ENCODE peak calls at places on chromosomes 3 and 15, in four cellular contexts. M is H9, A is mesenchymal stem cell, G is trophoblast cell. Q is an unnamed sample.

GRCh38 chr3:48077835-48078234 is 61.6 kb upstream of the MAP4 start:
- DNase-seq in M (no peak), A (peak), G (no peak), Q (no peak)

GRCh38 chr3:168155207-168155785 is 59.6 kb upstream of the GOLIM4 start:
- DNase-seq in M (no peak), A (no peak), G (no peak), Q (no peak)

GRCh38 chr15:42046597-42046996 is 25.8 kb upstream of the PLA2G4E start:
- DNase-seq in M (no peak), A (no peak), G (no peak), Q (no peak)

GRCh38 chr3:39255503-39256325 is 24.1 kb downstream of the CX3CR1 start:
- DNase-seq in M (no peak), A (no peak), G (no peak), Q (no peak)

GRCh38 chr15:99921086-99921485 is 187.8 kb upstream of the LYSMD4 start:
- DNase-seq in M (no peak), A (no peak), G (no peak), Q (no peak)

GRCh38 chr15:96276438-96277210 is 53.9 kb upstream of the NR2F2 start:
- DNase-seq in M (no peak), A (no peak), G (no peak), Q (no peak)

GRCh38 chr3:140521751-140522445 is 156.0 kb upstream of the TRIM42 start:
- DNase-seq in M (peak), A (no peak), G (peak), Q (no peak)

GRCh38 chr15:31217566-31218270 is 108.9 kb upstream of the KLF13 start:
- DNase-seq in M (no peak), A (no peak), G (no peak), Q (no peak)

GRCh38 chr3:69326821-69327433 is 59.0 kb downstream of the FRMD4B start:
- DNase-seq in M (no peak), A (no peak), G (no peak), Q (no peak)

GRCh38 chr15:40847225-40847961 is 3.5 kb downstream of the SPINT1 start:
- DNase-seq in M (peak), A (peak), G (no peak), Q (no peak)

GRCh38 chr3:173653781-173654180 is 256.2 kb downstream of the NLGN1 start:
- DNase-seq in M (no peak), A (no peak), G (no peak), Q (no peak)

GRCh38 chr3:106611841-106612240 is 743.0 kb upstream of the CBLB start:
- DNase-seq in M (no peak), A (peak), G (no peak), Q (no peak)

GRCh38 chr3:111666041-111666735 is 71.0 kb upstream of the ZBED2 start:
- DNase-seq in M (no peak), A (no peak), G (peak), Q (no peak)

GRCh38 chr3:123036352-123037014 is 8.9 kb upstream of the SEMA5B start:
- DNase-seq in M (no peak), A (peak), G (no peak), Q (no peak)

GRCh38 chr15:79025201-79025600 is 65.4 kb downstream of the RASGRF1 start:
- DNase-seq in M (no peak), A (no peak), G (no peak), Q (no peak)

GRCh38 chr15:73568881-73569280 is 64.3 kb downstream of the NPTN start:
- DNase-seq in M (no peak), A (no peak), G (no peak), Q (no peak)

GRCh38 chr3:140509534-140509933 is 168.3 kb upstream of the TRIM42 start:
- DNase-seq in M (peak), A (no peak), G (no peak), Q (no peak)

GRCh38 chr3:163983948-163984347 is 1094.3 kb downstream of the SI start:
- DNase-seq in M (no peak), A (no peak), G (no peak), Q (no peak)

GRCh38 chr3:28680050-28680449 is 331.4 kb upstream of the AZI2 start:
- DNase-seq in M (no peak), A (no peak), G (no peak), Q (no peak)

GRCh38 chr3:165624761-165625160 is 212.5 kb downstream of the BCHE start:
- DNase-seq in M (no peak), A (peak), G (no peak), Q (no peak)

GRCh38 chr3:48848816-48849515 is 1.3 kb upstream of the PRKAR2A start:
- DNase-seq in M (no peak), A (no peak), G (no peak), Q (no peak)

GRCh38 chr3:174335324-174335723 is 523.8 kb upstream of the NAALADL2 start:
- DNase-seq in M (no peak), A (no peak), G (no peak), Q (no peak)

GRCh38 chr3:169387751-169388696 is 275.5 kb downstream of the MECOM start:
- DNase-seq in M (peak), A (no peak), G (no peak), Q (no peak)

GRCh38 chr3:109943181-109943580 is 605.8 kb upstream of the DPPA4 start:
- DNase-seq in M (no peak), A (no peak), G (no peak), Q (no peak)

GRCh38 chr15:67097893-67098740 is 32.7 kb downstream of the SMAD3 start:
- DNase-seq in M (no peak), A (peak), G (no peak), Q (no peak)

GRCh38 chr3:58560771-58561311 is 16.4 kb downstream of the FAM107A start:
- DNase-seq in M (peak), A (peak), G (peak), Q (peak)

GRCh38 chr3:58564456-58565160 is 12.6 kb downstream of the FAM107A start:
- DNase-seq in M (peak), A (peak), G (no peak), Q (no peak)

GRCh38 chr3:58563386-58564035 is 13.7 kb downstream of the FAM107A start:
- DNase-seq in M (peak), A (no peak), G (no peak), Q (no peak)

GRCh38 chr3:58564054-58564453 is 13.1 kb downstream of the FAM107A start:
- DNase-seq in M (no peak), A (no peak), G (no peak), Q (no peak)

DNA sequence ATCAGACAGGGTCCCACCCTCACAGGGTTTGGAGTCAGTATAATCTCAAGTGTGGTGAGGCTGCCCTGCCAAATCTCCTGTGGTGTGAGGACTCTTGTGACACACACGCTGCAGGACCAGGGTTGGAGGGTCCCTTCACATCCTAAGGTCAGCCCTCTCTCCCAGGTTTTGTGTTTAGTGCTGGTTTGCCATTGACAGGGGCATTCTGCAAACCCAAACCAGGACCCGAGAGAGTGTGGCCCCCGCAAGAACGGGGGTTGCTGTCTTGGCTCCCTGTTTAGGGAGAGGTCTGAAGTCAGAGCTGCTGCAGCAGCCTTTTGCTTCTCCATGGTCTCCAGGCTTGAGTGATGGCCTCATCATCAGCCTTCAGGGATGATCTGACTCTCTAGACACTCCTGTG is 14.7 kb downstream of the FAM107A start:
- DNase-seq in M (peak), A (no peak), G (no peak), Q (no peak)
- H2BK12ac ChIP-seq in M (peak), A (no peak), G (no peak), Q (no peak)

GRCh38 chr3:27533718-27534578 is 49.8 kb upstream of the SLC4A7 start:
- DNase-seq in M (peak), A (peak), G (peak), Q (no peak)

GRCh38 chr3:27532931-27533607 is 48.9 kb upstream of the SLC4A7 start:
- DNase-seq in M (peak), A (peak), G (no peak), Q (no peak)

GRCh38 chr3:27532426-27532825 is 48.2 kb upstream of the SLC4A7 start:
- DNase-seq in M (no peak), A (no peak), G (no peak), Q (no peak)

GRCh38 chr3:27535809-27536392 is 51.7 kb upstream of the SLC4A7 start:
- DNase-seq in M (no peak), A (no peak), G (peak), Q (no peak)

GRCh38 chr3:27536451-27536850 is 52.3 kb upstream of the SLC4A7 start:
- DNase-seq in M (no peak), A (no peak), G (no peak), Q (no peak)
- H2BK12ac ChIP-seq in M (no peak), A (no peak), G (no peak), Q (no peak)

DNA sequence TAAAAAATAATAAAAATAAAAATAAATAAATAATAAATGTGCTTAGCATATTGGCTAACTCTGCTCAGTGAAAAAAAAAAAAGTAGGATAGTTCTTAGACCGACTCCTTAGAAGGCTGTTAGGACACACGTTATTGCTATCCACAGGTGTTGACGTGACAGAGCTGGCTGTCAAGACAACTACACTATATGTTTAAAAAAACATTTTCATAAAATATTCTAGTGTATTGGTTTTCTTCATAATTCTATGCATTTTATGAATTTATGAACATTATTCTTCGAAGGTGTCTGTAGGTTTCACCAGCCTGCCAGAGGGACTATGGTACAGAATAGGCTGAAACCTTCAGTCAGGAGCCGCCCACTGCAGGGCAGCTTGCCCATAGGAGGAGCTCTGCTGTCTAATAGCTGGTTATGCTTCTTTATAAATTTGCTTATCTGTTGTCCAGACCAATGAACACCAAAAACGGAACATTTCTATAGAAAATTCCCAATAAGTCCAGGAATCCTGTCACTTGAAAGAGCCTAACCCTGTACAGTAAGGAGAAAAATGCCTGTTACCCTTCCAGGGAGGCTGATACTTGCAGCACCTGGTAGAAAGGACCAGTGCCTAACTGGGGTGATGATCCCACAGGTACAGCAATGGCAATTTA is 9.1 kb downstream of the TM4SF1 start:
- DNase-seq in M (no peak), A (no peak), G (no peak), Q (no peak)
- H2BK12ac ChIP-seq in M (no peak), A (no peak), G (peak), Q (no peak)

GRCh38 chr15:69908518-69909420 is 188.9 kb downstream of the TLE3 start:
- DNase-seq in M (no peak), A (no peak), G (no peak), Q (no peak)
- H2BK12ac ChIP-seq in M (no peak), A (no peak), G (no peak), Q (no peak)

GRCh38 chr3:188152660-188153497 is 1.1 kb upstream of the LPP start:
- DNase-seq in M (peak), A (peak), G (peak), Q (peak)
- H2BK12ac ChIP-seq in M (no peak), A (peak), G (peak), Q (no peak)

GRCh38 chr15:101070502-101071273 is 151.5 kb downstream of the LRRK1 start:
- DNase-seq in M (no peak), A (peak), G (no peak), Q (no peak)
- H2BK12ac ChIP-seq in M (peak), A (peak), G (peak), Q (no peak)

DNA sequence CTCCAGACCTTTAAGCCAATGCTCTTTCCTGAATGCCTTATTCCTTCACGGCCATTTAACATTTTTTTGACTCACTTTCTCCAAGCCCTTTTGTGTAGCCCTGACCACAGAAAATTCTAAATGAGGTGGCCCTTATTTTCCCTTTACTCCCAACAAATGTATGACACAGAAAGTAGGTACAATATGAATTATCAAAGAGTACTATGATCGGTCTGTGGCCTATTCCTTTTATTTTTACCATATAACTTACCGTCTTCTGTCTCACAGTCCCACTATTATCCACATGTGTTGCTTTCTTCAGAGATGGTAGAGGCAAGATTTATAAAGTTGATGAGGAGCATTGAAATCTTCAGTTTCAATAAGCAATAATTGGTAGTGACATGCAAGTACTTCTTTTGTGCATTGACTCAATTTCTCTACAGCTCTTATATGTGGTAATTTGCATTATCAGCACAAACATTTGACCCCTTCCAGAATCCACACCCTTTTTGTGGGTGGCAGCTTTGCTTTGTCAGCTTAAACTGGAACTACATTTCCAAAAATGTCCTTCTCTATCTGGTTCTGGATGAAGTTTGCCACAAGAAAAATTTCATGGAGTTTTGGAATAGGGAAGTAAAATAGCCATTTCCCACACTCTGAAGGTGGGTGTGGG is 143.8 kb upstream of the GADL1 start:
- DNase-seq in M (no peak), A (no peak), G (no peak), Q (no peak)
- H2BK12ac ChIP-seq in M (no peak), A (no peak), G (peak), Q (no peak)

Q was measured in neuronal stem cell.